ENCODE peak calls at places on chromosomes 1 and 21, in eight cellular contexts. A is OCI-LY7; P is activated CD8-positive, alpha-beta memory T cell treated with anti-CD3 and anti-CD28 coated beads for 48 hours; R is amniotic stem cell; Q is CD4-positive, CD25-positive, alpha-beta regulatory T cell; N is stimulated activated CD8-positive, alpha-beta memory T cell treated with anti-CD3 and anti-CD28 coated beads, Interleukin-7, amount 100 ng/mL, for 48 hours; H is vagina; O is bronchial epithelial cell. J is an unnamed sample.

GRCh38 chr1:15627343-15627988 is 10.2 kb downstream of the DDI2 start:
- DNase-seq in A (no peak), P (no peak), R (no peak), Q (no peak), N (peak), H (no peak), O (no peak), J (no peak)

GRCh38 chr1:180778782-180779398 is 133.8 kb upstream of the KIAA1614 start:
- DNase-seq in A (peak), P (no peak), R (no peak), Q (no peak), N (no peak), H (no peak), O (peak), J (peak)

GRCh38 chr1:205229916-205230700 is 2.4 kb downstream of the TMCC2 start:
- DNase-seq in A (peak), P (no peak), R (no peak), Q (no peak), N (no peak), H (no peak), O (peak), J (no peak)

GRCh38 chr1:14549897-14550635 is 48.4 kb upstream of the KAZN start:
- DNase-seq in A (no peak), P (no peak), R (no peak), Q (no peak), N (no peak), H (no peak), O (no peak), J (no peak)

GRCh38 chr1:24540906-24541710 is 14.8 kb upstream of the NCMAP start:
- DNase-seq in A (no peak), P (no peak), R (peak), Q (peak), N (no peak), H (no peak), O (peak), J (no peak)

GRCh38 chr1:5348732-5349465 is 643.3 kb downstream of the NPHP4 start:
- DNase-seq in A (no peak), P (no peak), R (no peak), Q (no peak), N (no peak), H (no peak), O (no peak), J (no peak)

GRCh38 chr21:22342855-22343254 is 1344.6 kb downstream of the NCAM2 start:
- DNase-seq in A (no peak), P (no peak), R (no peak), Q (no peak), N (no peak), H (no peak), O (no peak), J (no peak)

GRCh38 chr1:227661495-227661894 is 73.6 kb downstream of the JMJD4 start:
- DNase-seq in A (no peak), P (no peak), R (no peak), Q (no peak), N (no peak), H (no peak), O (no peak), J (no peak)

GRCh38 chr1:246875041-246876026 is 56.4 kb downstream of the AHCTF1 start:
- DNase-seq in A (no peak), P (no peak), R (peak), Q (no peak), N (peak), H (no peak), O (peak), J (no peak)

GRCh38 chr1:162215902-162216301 is 146.4 kb downstream of the NOS1AP start:
- DNase-seq in A (no peak), P (no peak), R (no peak), Q (no peak), N (no peak), H (no peak), O (peak), J (no peak)

GRCh38 chr1:205750683-205751651 is 985 bp upstream of the NUCKS1 start:
- DNase-seq in A (no peak), P (no peak), R (no peak), Q (no peak), N (no peak), H (no peak), O (no peak), J (no peak)

GRCh38 chr1:208183977-208184901 is 59.9 kb downstream of the PLXNA2 start:
- DNase-seq in A (no peak), P (no peak), R (peak), Q (no peak), N (peak), H (peak), O (peak), J (no peak)

GRCh38 chr1:156592910-156593732 is 1.5 kb downstream of the NAXE start:
- DNase-seq in A (peak), P (no peak), R (no peak), Q (no peak), N (no peak), H (no peak), O (no peak), J (no peak)

GRCh38 chr1:151837841-151838490 is 1.7 kb downstream of the C2CD4D start:
- DNase-seq in A (no peak), P (no peak), R (no peak), Q (peak), N (peak), H (no peak), O (no peak), J (peak)

GRCh38 chr1:119870917-119871486 is 25.3 kb downstream of the ADAM30 start:
- DNase-seq in A (peak), P (peak), R (peak), Q (peak), N (peak), H (no peak), O (peak), J (peak)

GRCh38 chr1:207084701-207085180 is 3.9 kb upstream of the C4BPB start:
- DNase-seq in A (peak), P (no peak), R (peak), Q (peak), N (peak), H (no peak), O (peak), J (peak)

GRCh38 chr1:72837781-72838180 is 555.4 kb upstream of the NEGR1 start:
- DNase-seq in A (no peak), P (no peak), R (no peak), Q (no peak), N (no peak), H (no peak), O (no peak), J (no peak)

GRCh38 chr1:14761754-14762153 is 163.3 kb downstream of the KAZN start:
- DNase-seq in A (peak), P (no peak), R (no peak), Q (no peak), N (no peak), H (no peak), O (no peak), J (no peak)

GRCh38 chr1:42941640-42942330 is 16.9 kb downstream of the SLC2A1 start:
- DNase-seq in A (no peak), P (no peak), R (peak), Q (no peak), N (no peak), H (no peak), O (peak), J (no peak)

GRCh38 chr1:171860696-171861095 is 19.4 kb downstream of the DNM3 start:
- DNase-seq in A (no peak), P (no peak), R (no peak), Q (no peak), N (no peak), H (no peak), O (peak), J (no peak)

GRCh38 chr1:153795934-153796785 is 21.0 kb downstream of the SLC27A3 start:
- DNase-seq in A (no peak), P (no peak), R (no peak), Q (no peak), N (no peak), H (no peak), O (no peak), J (no peak)

GRCh38 chr21:42258150-42258884 is 39.4 kb downstream of the ABCG1 start:
- DNase-seq in A (peak), P (peak), R (no peak), Q (peak), N (peak), H (no peak), O (peak), J (peak)

GRCh38 chr1:91650764-91651163 is 150.1 kb downstream of the CDC7 start:
- DNase-seq in A (no peak), P (no peak), R (peak), Q (no peak), N (no peak), H (peak), O (peak), J (no peak)

GRCh38 chr1:217889401-217889800 is 258.3 kb downstream of the SPATA17 start:
- DNase-seq in A (no peak), P (no peak), R (no peak), Q (no peak), N (no peak), H (no peak), O (no peak), J (no peak)

GRCh38 chr1:16905856-16906702 is 10.3 kb downstream of the RNU1-2 start:
- DNase-seq in A (no peak), P (no peak), R (no peak), Q (no peak), N (no peak), H (peak), O (no peak), J (no peak)

GRCh38 chr21:42463861-42464515 is 32.0 kb downstream of the RSPH1 start:
- DNase-seq in A (peak), P (peak), R (no peak), Q (peak), N (no peak), H (no peak), O (peak), J (peak)

GRCh38 chr1:41629571-41629970 is 145.1 kb upstream of the EDN2 start:
- DNase-seq in A (no peak), P (no peak), R (no peak), Q (no peak), N (no peak), H (no peak), O (peak), J (no peak)

GRCh38 chr1:61951731-61952585 is 209.7 kb downstream of the PATJ start:
- DNase-seq in A (no peak), P (no peak), R (no peak), Q (no peak), N (no peak), H (no peak), O (peak), J (no peak)

GRCh38 chr1:205049479-205049878 is 6.5 kb downstream of the CNTN2 start:
- DNase-seq in A (no peak), P (no peak), R (no peak), Q (no peak), N (no peak), H (no peak), O (no peak), J (no peak)

GRCh38 chr1:21655748-21656147 is 13.4 kb downstream of the RAP1GAP start:
- DNase-seq in A (no peak), P (no peak), R (no peak), Q (no peak), N (no peak), H (no peak), O (peak), J (no peak)

GRCh38 chr1:175600721-175601440 is 142.5 kb downstream of the TNR start:
- DNase-seq in A (peak), P (no peak), R (no peak), Q (no peak), N (no peak), H (no peak), O (no peak), J (peak)